ENCODE peak calls at places on chromosomes 5 and 9, in nine cellular contexts. Q, M, T, F, Z, Y, K, G and I are unnamed samples.

GRCh38 chr9:135669616-135670285 is 6.6 kb downstream of the LCN9 start:
- DNase-seq in Q (no peak), Y (no peak), K (no peak), F (no peak), M (no peak), Z (no peak), G (no peak), T (no peak), I (no peak)

GRCh38 chr5:19462019-19462418 is 526.0 kb downstream of the CDH18 start:
- DNase-seq in Q (no peak), M (no peak), Y (no peak), K (no peak), G (no peak), Z (no peak), F (no peak), T (no peak), I (no peak)

GRCh38 chr9:98654247-98654646 is 54.5 kb downstream of the GABBR2 start:
- DNase-seq in M (no peak), F (no peak), K (peak; percentile 64), Q (peak; percentile 32), G (no peak), Y (no peak), T (no peak), Z (no peak), I (no peak)

GRCh38 chr5:149630337-149630736 is 49.0 kb downstream of the ARHGEF37 start:
- DNase-seq in Q (no peak), F (no peak), T (no peak), G (no peak), Y (no peak), K (no peak), Z (no peak), M (no peak), I (no peak)

GRCh38 chr9:89902450-89902849 is 297.6 kb downstream of the GADD45G start:
- DNase-seq in G (no peak), M (peak; percentile 13), K (no peak), Z (no peak), Y (no peak), F (no peak), T (no peak), Q (no peak), I (no peak)

GRCh38 chr9:133844876-133845658 is 106.9 kb upstream of the SARDH start:
- DNase-seq in K (no peak), Z (no peak), G (no peak), F (no peak), Q (no peak), M (peak; percentile 40), Y (no peak), T (peak; percentile 66), I (no peak)

GRCh38 chr5:157912621-157913325 is 53.8 kb upstream of the CLINT1 start:
- DNase-seq in Z (peak; percentile 58), K (no peak), Q (no peak), T (no peak), M (peak; percentile 63), F (no peak), G (peak; percentile 78), Y (no peak), I (peak; percentile 57)

GRCh38 chr5:116559239-116559638 is 15.4 kb downstream of the SEMA6A start:
- DNase-seq in Y (no peak), G (no peak), K (no peak), Q (no peak), T (no peak), F (no peak), M (no peak), Z (no peak), I (no peak)

GRCh38 chr5:55159763-55160492 is at the start of gene GPX8:
- DNase-seq in K (peak; percentile 63), Z (peak; percentile 31), T (peak; percentile 82), Y (peak; percentile 72), M (no peak), G (no peak), F (no peak), Q (peak; percentile 80), I (peak; percentile 26)

GRCh38 chr5:143836161-143836725 is 24.3 kb downstream of the HMHB1 start:
- DNase-seq in Z (no peak), G (no peak), M (no peak), K (peak; percentile 27), F (no peak), Y (no peak), T (no peak), Q (no peak), I (no peak)

GRCh38 chr5:6732634-6733410 is 19.6 kb downstream of the TENT4A start:
- DNase-seq in Y (no peak), Z (no peak), F (no peak), G (no peak), M (no peak), T (peak; percentile 62), K (peak; percentile 24), Q (no peak), I (no peak)

GRCh38 chr5:109852371-109853160 is 162.8 kb downstream of the MAN2A1 start:
- DNase-seq in G (no peak), Y (no peak), Z (no peak), F (no peak), M (no peak), T (peak; percentile 32), Q (no peak), K (no peak), I (no peak)

GRCh38 chr5:90866915-90867715 is 308.5 kb downstream of the ADGRV1 start:
- DNase-seq in F (no peak), T (no peak), M (no peak), G (no peak), Y (no peak), K (peak; percentile 2), Q (no peak), Z (no peak), I (no peak)

GRCh38 chr9:77843088-77843985 is 188.3 kb downstream of the GNAQ start:
- DNase-seq in Y (no peak), Q (no peak), G (no peak), M (no peak), Z (no peak), K (no peak), T (no peak), F (no peak), I (no peak)

GRCh38 chr9:33619666-33620404 is 95.8 kb downstream of the ANKRD18B start:
- DNase-seq in K (peak; percentile 57), Q (peak; percentile 81), G (no peak), F (no peak), Z (no peak), Y (no peak), T (peak; percentile 72), M (no peak), I (no peak)

GRCh38 chr9:115733736-115734135 is 419.9 kb upstream of the PAPPA start:
- DNase-seq in F (no peak), Q (no peak), G (no peak), Z (no peak), Y (no peak), M (no peak), T (no peak), K (no peak), I (no peak)

DNA sequence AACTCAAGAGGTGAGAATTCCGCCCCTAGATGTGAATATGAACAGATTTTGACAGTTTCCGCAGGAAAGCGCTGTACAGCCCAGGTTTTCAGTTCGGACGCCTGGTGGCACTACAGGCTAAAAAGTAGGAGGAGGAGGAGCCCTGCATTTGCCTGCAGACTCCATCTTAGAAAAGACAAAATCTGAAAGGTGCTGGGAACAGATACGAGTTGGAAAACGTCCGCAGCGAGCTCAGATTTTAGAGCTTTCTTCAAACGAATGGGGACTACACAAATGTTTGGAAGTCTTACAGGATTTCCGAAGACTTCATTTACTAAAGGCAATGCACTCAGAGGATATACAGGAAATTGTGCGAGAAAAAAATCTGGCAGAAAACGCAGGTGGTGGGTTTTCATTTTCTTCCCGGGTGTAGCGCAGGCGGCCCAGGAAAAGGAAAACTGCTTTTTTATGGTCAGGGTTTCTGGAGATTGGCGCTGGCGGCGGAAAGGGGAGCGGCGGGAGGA is 9.9 kb upstream of the PCDHB2 start:
- DNase-seq in Y (no peak), Q (no peak), M (no peak), F (no peak), Z (peak; percentile 62), K (peak; percentile 31), T (peak; percentile 12), G (no peak), I (peak; percentile 12)
- H3K4me3 ChIP-seq in Y (no peak overlapping the region), Q (peak overlapping the region; percentile 13), M (no peak overlapping the region), F (peak overlapping the region; percentile 31), Z (peak overlapping the region; percentile 59), K (peak overlapping the region; percentile 46), T (no peak overlapping the region), G (no peak overlapping the region), I (no peak overlapping the region)

GRCh38 chr5:115190388-115190787 is 20.7 kb upstream of the TRIM36 start:
- DNase-seq in M (no peak), Q (no peak), Z (no peak), G (no peak), Y (no peak), F (no peak), T (no peak), K (no peak), I (no peak)
- H3K4me3 ChIP-seq in M (no peak overlapping the region), Q (no peak overlapping the region), Z (no peak overlapping the region), G (no peak overlapping the region), Y (no peak overlapping the region), F (no peak overlapping the region), T (no peak overlapping the region), K (no peak overlapping the region), I (no peak overlapping the region)

GRCh38 chr9:84480071-84480470 is 139.5 kb upstream of the SLC28A3 start:
- DNase-seq in F (no peak), M (no peak), G (no peak), Q (no peak), T (no peak), Y (no peak), Z (no peak), K (no peak), I (no peak)
- H3K4me3 ChIP-seq in F (no peak overlapping the region), M (no peak overlapping the region), G (no peak overlapping the region), Q (no peak overlapping the region), T (no peak overlapping the region), Y (no peak overlapping the region), Z (no peak overlapping the region), K (no peak overlapping the region), I (no peak overlapping the region)

GRCh38 chr9:109228093-109228642 is 61.1 kb upstream of the FRRS1L start:
- DNase-seq in F (no peak), M (no peak), T (no peak), Z (no peak), K (no peak), Q (no peak), G (no peak), Y (no peak), I (no peak)

GRCh38 chr9:109232449-109232848 is 65.4 kb upstream of the FRRS1L start:
- DNase-seq in T (peak; percentile 55), M (no peak), F (no peak), G (no peak), Q (no peak), Z (no peak), K (no peak), Y (no peak), I (no peak)

GRCh38 chr9:109231593-109231992 is 64.5 kb upstream of the FRRS1L start:
- DNase-seq in T (no peak), Z (no peak), F (no peak), M (no peak), K (no peak), Y (no peak), G (no peak), Q (no peak), I (no peak)

GRCh38 chr9:109229682-109230081 is 62.6 kb upstream of the FRRS1L start:
- DNase-seq in M (no peak), Z (no peak), Y (no peak), T (no peak), Q (no peak), G (no peak), F (no peak), K (no peak), I (no peak)

DNA sequence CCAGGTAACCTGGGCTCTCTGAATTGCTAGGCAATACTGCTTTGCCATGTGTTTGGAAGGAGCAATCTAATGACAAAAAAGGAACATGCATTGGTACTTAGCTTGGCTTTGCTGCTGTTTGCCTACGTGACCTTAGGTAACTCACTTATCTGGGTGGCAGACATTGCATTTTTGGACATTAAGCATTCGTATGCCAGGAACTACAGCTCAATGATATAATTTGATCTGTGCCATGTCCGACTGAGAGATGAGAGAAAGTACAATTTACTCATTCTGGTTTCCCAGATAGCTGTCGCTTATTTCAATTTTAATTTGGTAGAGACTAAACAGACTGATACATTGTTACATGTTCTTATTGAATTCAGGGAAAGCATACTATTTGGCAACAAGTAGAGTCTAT is 63.2 kb upstream of the FRRS1L start:
- DNase-seq in Q (no peak), F (no peak), T (no peak), K (no peak), M (no peak), Z (no peak), G (no peak), Y (no peak), I (no peak)
- H3K4me3 ChIP-seq in Q (no peak overlapping the region), F (no peak overlapping the region), T (no peak overlapping the region), K (no peak overlapping the region), M (no peak overlapping the region), Z (no peak overlapping the region), G (no peak overlapping the region), Y (no peak overlapping the region), I (no peak overlapping the region)